ENCODE peak calls at places on chromosome 2, in seven cellular contexts. Y is upper lobe of right lung; C is naive thymus-derived CD4-positive, alpha-beta T cell; T is CD4-positive, CD25-positive, alpha-beta regulatory T cell; D is IMR-90; K is A673; Z is upper lobe of left lung. L is an unnamed sample. For H3K4me1, the result is how much of the 10 kb centered on the place peaks cover.

GRCh38 chr2:142585785-142586184 is 291.7 kb upstream of the KYNU start:
- DNase-seq in K (no peak), T (no peak), Z (no peak), Y (no peak), C (no peak), D (no peak), L (no peak)

GRCh38 chr2:42792583-42793313 is at the start of gene HAAO:
- DNase-seq in K (peak), C (peak), T (no peak), D (no peak), Z (peak), Y (peak), L (no peak)

GRCh38 chr2:72669121-72669520 is 156.7 kb downstream of the EXOC6B start:
- DNase-seq in K (no peak), D (peak), T (no peak), Z (no peak), C (no peak), Y (no peak), L (peak)

GRCh38 chr2:45466045-45466444 is 145.0 kb downstream of the SRBD1 start:
- DNase-seq in Y (no peak), C (no peak), Z (no peak), T (no peak), K (no peak), D (no peak), L (no peak)

GRCh38 chr2:65604246-65604645 is 171.8 kb upstream of the SPRED2 start:
- DNase-seq in T (no peak), D (peak), K (no peak), Y (no peak), Z (no peak), C (no peak), L (peak)

GRCh38 chr2:222751238-222751637 is 79.8 kb downstream of the MOGAT1 start:
- DNase-seq in D (no peak), K (no peak), Z (no peak), C (no peak), Y (no peak), T (no peak), L (no peak)

GRCh38 chr2:73925033-73925704 is 1.5 kb upstream of the DGUOK start:
- DNase-seq in Z (no peak), K (peak), Y (no peak), D (no peak), T (no peak), C (no peak), L (no peak)

GRCh38 chr2:175552902-175553301 is 371.4 kb upstream of the ATP5MC3 start:
- DNase-seq in Y (no peak), C (no peak), Z (peak), D (no peak), T (no peak), K (no peak), L (no peak)

GRCh38 chr2:238250896-238251295 is 11.1 kb upstream of the HES6 start:
- DNase-seq in C (no peak), T (no peak), K (no peak), Z (no peak), Y (no peak), D (no peak), L (no peak)

GRCh38 chr2:71000780-71001591 is 6.3 kb upstream of the TEX261 start:
- DNase-seq in T (peak), C (peak), K (peak), Y (peak), D (peak), Z (peak), L (peak)

GRCh38 chr2:101114815-101115214 is 36.4 kb downstream of the TBC1D8 start:
- DNase-seq in Y (no peak), C (no peak), D (no peak), K (no peak), T (no peak), Z (peak), L (no peak)

GRCh38 chr2:223563462-223563861 is 38.7 kb downstream of the SCG2 start:
- DNase-seq in T (no peak), Z (no peak), D (peak), Y (no peak), C (no peak), K (peak), L (peak)

GRCh38 chr2:188811522-188811921 is 162.7 kb upstream of the COL3A1 start:
- DNase-seq in K (peak), Y (no peak), T (no peak), D (peak), Z (no peak), C (no peak), L (peak)

GRCh38 chr2:5453648-5454390 is 238.4 kb upstream of the SOX11 start:
- DNase-seq in T (no peak), C (no peak), D (peak), Z (no peak), Y (no peak), K (no peak), L (peak)

GRCh38 chr2:16218651-16219050 is 278.3 kb downstream of the MYCN start:
- DNase-seq in Y (peak), K (peak), Z (no peak), T (peak), D (no peak), C (no peak), L (no peak)

GRCh38 chr2:124289615-124290014 is 264.5 kb downstream of the CNTNAP5 start:
- DNase-seq in D (no peak), K (no peak), T (no peak), C (no peak), Z (no peak), Y (no peak), L (no peak)

GRCh38 chr2:120310136-120310535 is 35.8 kb upstream of the INHBB start:
- DNase-seq in Z (no peak), C (no peak), K (no peak), D (no peak), T (no peak), Y (no peak), L (no peak)

GRCh38 chr2:44614940-44615339 is 253.2 kb downstream of the CAMKMT start:
- DNase-seq in D (no peak), C (no peak), K (no peak), Z (no peak), T (no peak), Y (no peak), L (no peak)

GRCh38 chr2:194735837-194736542 is 921.0 kb upstream of the SLC39A10 start:
- DNase-seq in C (no peak), Y (no peak), D (no peak), K (no peak), T (no peak), Z (no peak), L (no peak)

GRCh38 chr2:71277536-71278103 is 50.7 kb upstream of the PAIP2B start:
- DNase-seq in C (no peak), D (no peak), K (peak), Z (peak), Y (peak), T (peak), L (no peak)

GRCh38 chr2:208807756-208808155 is 401.2 kb downstream of the PTH2R start:
- DNase-seq in T (no peak), C (no peak), K (no peak), Y (no peak), Z (no peak), D (no peak), L (peak)

GRCh38 chr2:72180351-72180750 is 32.7 kb upstream of the CYP26B1 start:
- DNase-seq in T (no peak), K (no peak), D (no peak), Z (no peak), Y (no peak), C (no peak), L (no peak)

GRCh38 chr2:167411367-167411766 is 523.1 kb downstream of the XIRP2 start:
- DNase-seq in K (peak), D (no peak), C (no peak), Z (no peak), T (no peak), Y (no peak), L (peak)

DNA sequence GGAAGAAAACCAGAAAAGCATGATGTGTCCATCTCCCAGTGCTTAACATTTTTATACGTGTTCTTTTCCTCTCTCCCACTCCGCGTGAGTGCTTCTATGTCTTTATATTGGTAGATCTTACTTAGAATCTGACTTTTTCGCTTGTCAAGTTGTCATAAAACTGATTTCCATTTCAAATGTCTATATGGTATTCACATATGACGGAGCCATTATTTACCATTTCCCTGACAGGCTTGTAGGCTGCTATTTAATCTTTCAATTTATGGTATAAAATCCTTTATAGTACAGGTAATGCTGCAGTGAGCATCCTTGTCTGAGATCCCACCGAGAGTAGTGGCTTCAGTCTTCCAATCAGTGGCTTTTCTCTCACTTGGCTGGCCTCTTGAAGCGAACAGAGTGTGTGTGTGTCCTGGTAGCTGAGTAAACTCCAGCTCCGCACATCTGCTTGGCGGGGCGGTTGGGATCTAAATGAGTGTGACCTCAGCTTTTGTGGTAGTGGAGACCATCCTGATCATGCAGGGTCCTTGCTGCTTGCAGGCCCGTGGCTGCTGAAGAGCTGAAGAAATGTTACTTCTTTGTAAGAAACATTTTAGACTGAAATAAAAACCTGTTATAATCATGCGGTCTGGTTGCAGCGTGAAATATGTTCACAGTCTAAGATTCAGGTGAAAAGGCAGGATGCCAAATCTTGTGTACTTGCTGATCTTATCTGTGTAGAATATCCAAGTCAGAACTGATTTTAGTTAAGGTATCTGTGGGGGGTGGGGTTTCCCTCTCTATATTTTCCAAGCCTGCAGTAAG is 40.2 kb downstream of the INPP4A start:
- DNase-seq in D (no peak), Y (no peak), C (peak), T (no peak), K (no peak), Z (no peak), L (no peak)
- H3K4me1 ChIP-seq in D (under half), Y (half or more), C (half or more), T (half or more), K (under half), Z (half or more), L (under half)

GRCh38 chr2:33214857-33215256 is 261.6 kb upstream of the RASGRP3 start:
- DNase-seq in D (no peak), Y (no peak), K (no peak), Z (no peak), T (no peak), C (no peak), L (no peak)
- H3K4me1 ChIP-seq in D (under half), Y (under half), K (under half), Z (under half), T (under half), C (under half), L (half or more)

GRCh38 chr2:111157071-111157661 is 36.5 kb downstream of the BCL2L11 start:
- DNase-seq in C (peak), K (no peak), Z (no peak), T (no peak), Y (no peak), D (no peak), L (no peak)
- H3K4me1 ChIP-seq in C (under half), K (under half), Z (under half), T (under half), Y (under half), D (under half), L (under half)

GRCh38 chr2:96264656-96265348 is 995 bp downstream of the TMEM127 start:
- DNase-seq in C (peak), Y (no peak), T (peak), D (peak), K (peak), Z (peak), L (peak)
- H3K4me1 ChIP-seq in C (under half), Y (under half), T (half or more), D (under half), K (under half), Z (under half), L (under half)

GRCh38 chr2:96604104-96604503 is 34.0 kb downstream of the KANSL3 start:
- DNase-seq in C (no peak), Z (no peak), K (no peak), T (no peak), D (no peak), Y (no peak), L (no peak)

GRCh38 chr2:96596596-96596995 is 41.5 kb downstream of the KANSL3 start:
- DNase-seq in T (no peak), K (no peak), Y (no peak), Z (no peak), D (no peak), C (no peak), L (no peak)

GRCh38 chr2:96599941-96600340 is 38.2 kb downstream of the KANSL3 start:
- DNase-seq in K (no peak), D (no peak), T (no peak), C (no peak), Y (no peak), Z (no peak), L (no peak)

GRCh38 chr2:96601382-96602292 is 36.5 kb downstream of the KANSL3 start:
- DNase-seq in Y (no peak), K (no peak), T (peak), D (no peak), C (no peak), Z (no peak), L (no peak)

GRCh38 chr2:96602330-96602823 is 35.7 kb downstream of the KANSL3 start:
- DNase-seq in K (no peak), Z (no peak), C (no peak), T (peak), D (no peak), Y (no peak), L (no peak)
- H3K4me1 ChIP-seq in K (under half), Z (under half), C (under half), T (under half), D (under half), Y (under half), L (under half)

GRCh38 chr2:200099271-200099670 is 143.9 kb downstream of the MAIP1 start:
- DNase-seq in K (no peak), Z (no peak), Y (no peak), C (no peak), D (no peak), T (no peak), L (no peak)
- H3K4me1 ChIP-seq in K (under half), Z (under half), Y (under half), C (under half), D (under half), T (under half), L (under half)

DNA sequence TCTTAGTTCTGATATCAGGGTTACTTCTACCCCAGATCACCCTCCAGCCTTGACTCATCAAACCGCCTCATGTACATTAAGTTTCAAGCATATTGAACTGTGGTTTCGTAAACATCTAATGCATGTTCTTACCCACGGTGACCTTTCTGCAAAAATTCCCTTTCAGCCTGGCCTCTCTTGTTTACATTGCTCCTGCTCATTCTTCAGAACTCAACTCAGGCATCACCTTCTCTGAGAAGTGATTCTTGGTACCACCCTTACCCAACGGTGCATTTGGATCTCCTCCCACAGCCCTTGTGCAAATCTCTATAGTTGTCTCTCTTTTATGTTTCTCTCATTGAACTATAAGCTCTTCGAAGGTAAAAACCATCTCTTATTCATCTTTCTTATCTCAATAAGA is 503.1 kb upstream of the PKDCC start:
- DNase-seq in Y (no peak), T (no peak), D (no peak), C (no peak), K (no peak), Z (no peak), L (no peak)
- H3K4me1 ChIP-seq in Y (under half), T (under half), D (under half), C (under half), K (under half), Z (under half), L (under half)

GRCh38 chr2:215782271-215782670 is 231.1 kb downstream of the MREG start:
- DNase-seq in T (no peak), C (no peak), D (no peak), K (no peak), Z (no peak), Y (no peak), L (no peak)
- H3K4me1 ChIP-seq in T (under half), C (under half), D (under half), K (half or more), Z (under half), Y (under half), L (under half)

DNA sequence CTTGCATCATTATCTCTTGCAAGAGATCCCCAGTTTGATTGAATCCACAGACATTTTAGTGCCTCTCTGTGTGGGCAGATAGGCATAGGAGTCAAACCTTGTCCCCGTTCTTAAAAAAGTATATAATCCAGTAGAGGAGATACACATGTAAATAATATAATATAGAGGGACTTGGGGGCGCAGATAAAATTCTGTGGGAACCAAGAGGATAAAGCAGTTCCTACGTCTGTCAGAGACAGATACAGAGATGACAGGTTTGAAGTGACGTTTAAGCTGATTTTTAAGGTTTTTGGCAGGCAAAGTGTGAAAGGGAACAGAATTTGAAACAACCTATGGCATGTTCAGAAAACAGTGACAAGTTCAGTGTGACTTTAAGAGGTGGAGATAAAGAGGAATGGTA is 63.1 kb downstream of the CAB39 start:
- DNase-seq in K (no peak), D (no peak), C (no peak), Z (no peak), Y (no peak), T (no peak), L (no peak)
- H3K4me1 ChIP-seq in K (under half), D (under half), C (half or more), Z (under half), Y (under half), T (half or more), L (under half)

DNA sequence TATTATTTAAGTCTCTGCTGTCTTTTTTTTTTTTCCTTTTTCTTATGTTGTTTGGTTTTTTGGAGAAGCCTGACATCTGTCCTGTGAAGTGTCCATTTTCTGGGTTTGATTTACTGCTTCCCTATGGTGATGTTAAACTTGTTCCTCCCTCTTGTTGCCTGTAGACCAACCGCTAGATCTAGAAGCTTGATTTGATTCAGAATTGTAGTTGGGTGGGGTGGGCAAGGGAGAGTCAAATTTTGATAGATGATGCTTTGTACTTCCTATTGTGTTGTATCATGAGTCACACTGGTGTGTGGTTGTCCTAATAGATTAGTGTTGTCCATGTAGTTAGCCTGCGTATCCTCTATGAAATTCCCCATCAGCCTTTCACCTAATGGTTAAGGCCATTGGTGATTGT is 35.4 kb downstream of the CAB39 start:
- DNase-seq in D (no peak), K (no peak), Y (no peak), Z (no peak), T (peak), C (no peak), L (no peak)
- H3K4me1 ChIP-seq in D (under half), K (under half), Y (under half), Z (under half), T (under half), C (under half), L (under half)

L was measured in fibroblast of lung.